ENCODE peak calls at places on chromosomes 5 and 9, in five cellular contexts. One of them, this sample, is unnamed.

GRCh38 chr5:22852807-22853670 is at the start of gene CDH12:
- DNase-seq in neural progenitor cell: peak; percentile 77
- DNase-seq in fibroblast of mammary gland: no peak
- DNase-seq in CD4-positive, CD25-positive, alpha-beta regulatory T cell: no peak
- DNase-seq in uterus: no peak
- DNase-seq in this sample: peak; percentile 0

GRCh38 chr5:177596775-177597238 is 3.1 kb upstream of the B4GALT7 start:
- DNase-seq in uterus: no peak
- DNase-seq in CD4-positive, CD25-positive, alpha-beta regulatory T cell: no peak
- DNase-seq in fibroblast of mammary gland: no peak
- DNase-seq in neural progenitor cell: no peak
- DNase-seq in this sample: no peak

GRCh38 chr9:971901-972511 is 4.4 kb upstream of the DMRT3 start:
- DNase-seq in neural progenitor cell: peak; percentile 92
- DNase-seq in uterus: no peak
- DNase-seq in fibroblast of mammary gland: no peak
- DNase-seq in CD4-positive, CD25-positive, alpha-beta regulatory T cell: no peak
- DNase-seq in this sample: no peak

GRCh38 chr9:17622166-17622565 is 43.3 kb downstream of the SH3GL2 start:
- DNase-seq in CD4-positive, CD25-positive, alpha-beta regulatory T cell: no peak
- DNase-seq in uterus: no peak
- DNase-seq in fibroblast of mammary gland: no peak
- DNase-seq in neural progenitor cell: no peak
- DNase-seq in this sample: no peak

GRCh38 chr5:32612134-32612888 is 27.0 kb downstream of the SUB1 start:
- DNase-seq in uterus: no peak
- DNase-seq in fibroblast of mammary gland: no peak
- DNase-seq in CD4-positive, CD25-positive, alpha-beta regulatory T cell: no peak
- DNase-seq in neural progenitor cell: no peak
- DNase-seq in this sample: no peak

GRCh38 chr5:77986261-77986660 is 210.1 kb upstream of the TBCA start:
- DNase-seq in fibroblast of mammary gland: no peak
- DNase-seq in CD4-positive, CD25-positive, alpha-beta regulatory T cell: no peak
- DNase-seq in neural progenitor cell: no peak
- DNase-seq in uterus: no peak
- DNase-seq in this sample: no peak

GRCh38 chr9:31394040-31394473 is 990.4 kb upstream of the ACO1 start:
- DNase-seq in CD4-positive, CD25-positive, alpha-beta regulatory T cell: no peak
- DNase-seq in uterus: no peak
- DNase-seq in fibroblast of mammary gland: peak; percentile 1
- DNase-seq in neural progenitor cell: no peak
- DNase-seq in this sample: peak; percentile 36

GRCh38 chr5:170861855-170862766 is at the start of gene RANBP17:
- DNase-seq in CD4-positive, CD25-positive, alpha-beta regulatory T cell: no peak
- DNase-seq in fibroblast of mammary gland: peak; percentile 62
- DNase-seq in uterus: no peak
- DNase-seq in neural progenitor cell: peak; percentile 91
- DNase-seq in this sample: no peak

GRCh38 chr5:117682416-117682815 is 1107.8 kb upstream of the SEMA6A start:
- DNase-seq in CD4-positive, CD25-positive, alpha-beta regulatory T cell: no peak
- DNase-seq in neural progenitor cell: no peak
- DNase-seq in uterus: no peak
- DNase-seq in fibroblast of mammary gland: no peak
- DNase-seq in this sample: no peak

GRCh38 chr9:107929439-107929838 is 439.9 kb upstream of the KLF4 start:
- DNase-seq in neural progenitor cell: no peak
- DNase-seq in CD4-positive, CD25-positive, alpha-beta regulatory T cell: no peak
- DNase-seq in uterus: no peak
- DNase-seq in fibroblast of mammary gland: peak; percentile 75
- DNase-seq in this sample: peak; percentile 36

GRCh38 chr5:139745121-139745799 is 50.3 kb upstream of the PSD2 start:
- DNase-seq in neural progenitor cell: no peak
- DNase-seq in fibroblast of mammary gland: peak; percentile 89
- DNase-seq in CD4-positive, CD25-positive, alpha-beta regulatory T cell: no peak
- DNase-seq in uterus: no peak
- DNase-seq in this sample: peak; percentile 60

GRCh38 chr5:177389368-177390169 is 5.3 kb downstream of the SLC34A1 start:
- DNase-seq in uterus: no peak
- DNase-seq in CD4-positive, CD25-positive, alpha-beta regulatory T cell: peak; percentile 30
- DNase-seq in fibroblast of mammary gland: peak; percentile 96
- DNase-seq in neural progenitor cell: no peak
- DNase-seq in this sample: peak; percentile 90

GRCh38 chr5:96207420-96207819 is 225.6 kb downstream of the PCSK1 start:
- DNase-seq in fibroblast of mammary gland: no peak
- DNase-seq in uterus: no peak
- DNase-seq in neural progenitor cell: no peak
- DNase-seq in CD4-positive, CD25-positive, alpha-beta regulatory T cell: no peak
- DNase-seq in this sample: no peak

GRCh38 chr5:179872356-179873160 is 13.9 kb upstream of the MRNIP start:
- DNase-seq in neural progenitor cell: no peak
- DNase-seq in fibroblast of mammary gland: no peak
- DNase-seq in uterus: no peak
- DNase-seq in CD4-positive, CD25-positive, alpha-beta regulatory T cell: no peak
- DNase-seq in this sample: no peak

GRCh38 chr5:10563132-10563939 is 534 bp upstream of the ANKRD33B start:
- DNase-seq in fibroblast of mammary gland: no peak
- DNase-seq in uterus: peak; percentile 63
- DNase-seq in neural progenitor cell: peak; percentile 67
- DNase-seq in CD4-positive, CD25-positive, alpha-beta regulatory T cell: peak; percentile 48
- DNase-seq in this sample: peak; percentile 75

GRCh38 chr5:28369418-28369817 is 1331.0 kb upstream of the CDH9 start:
- DNase-seq in neural progenitor cell: no peak
- DNase-seq in fibroblast of mammary gland: no peak
- DNase-seq in CD4-positive, CD25-positive, alpha-beta regulatory T cell: no peak
- DNase-seq in uterus: no peak
- DNase-seq in this sample: no peak

GRCh38 chr9:16401720-16402119 is 468.8 kb downstream of the BNC2 start:
- DNase-seq in CD4-positive, CD25-positive, alpha-beta regulatory T cell: no peak
- DNase-seq in uterus: no peak
- DNase-seq in fibroblast of mammary gland: no peak
- DNase-seq in neural progenitor cell: no peak
- DNase-seq in this sample: no peak

GRCh38 chr5:98845878-98846277 is 72.4 kb downstream of the RGMB start:
- DNase-seq in uterus: no peak
- DNase-seq in CD4-positive, CD25-positive, alpha-beta regulatory T cell: no peak
- DNase-seq in fibroblast of mammary gland: no peak
- DNase-seq in neural progenitor cell: no peak
- DNase-seq in this sample: no peak

GRCh38 chr5:82396871-82397514 is 118.8 kb upstream of the RPS23 start:
- DNase-seq in neural progenitor cell: no peak
- DNase-seq in uterus: peak; percentile 85
- DNase-seq in fibroblast of mammary gland: peak; percentile 99
- DNase-seq in CD4-positive, CD25-positive, alpha-beta regulatory T cell: no peak
- DNase-seq in this sample: no peak

GRCh38 chr5:14011089-14012004 is 66.9 kb upstream of the DNAH5 start:
- DNase-seq in neural progenitor cell: peak; percentile 98
- DNase-seq in CD4-positive, CD25-positive, alpha-beta regulatory T cell: no peak
- DNase-seq in uterus: peak; percentile 71
- DNase-seq in fibroblast of mammary gland: peak; percentile 76
- DNase-seq in this sample: peak; percentile 87

GRCh38 chr5:118173340-118173739 is 815.0 kb downstream of the DTWD2 start:
- DNase-seq in uterus: no peak
- DNase-seq in neural progenitor cell: no peak
- DNase-seq in CD4-positive, CD25-positive, alpha-beta regulatory T cell: no peak
- DNase-seq in fibroblast of mammary gland: no peak
- DNase-seq in this sample: no peak

GRCh38 chr9:32579706-32580331 is 6.9 kb upstream of the NDUFB6 start:
- DNase-seq in CD4-positive, CD25-positive, alpha-beta regulatory T cell: peak; percentile 70
- DNase-seq in neural progenitor cell: peak; percentile 51
- DNase-seq in uterus: peak; percentile 68
- DNase-seq in fibroblast of mammary gland: peak; percentile 64
- DNase-seq in this sample: peak; percentile 74
- H3K4me3 ChIP-seq in CD4-positive, CD25-positive, alpha-beta regulatory T cell: no peak overlapping the region
- H3K4me3 ChIP-seq in neural progenitor cell: no peak overlapping the region
- H3K4me3 ChIP-seq in uterus: no peak overlapping the region
- H3K4me3 ChIP-seq in fibroblast of mammary gland: no peak overlapping the region
- H3K4me3 ChIP-seq in this sample: no peak overlapping the region

DNA sequence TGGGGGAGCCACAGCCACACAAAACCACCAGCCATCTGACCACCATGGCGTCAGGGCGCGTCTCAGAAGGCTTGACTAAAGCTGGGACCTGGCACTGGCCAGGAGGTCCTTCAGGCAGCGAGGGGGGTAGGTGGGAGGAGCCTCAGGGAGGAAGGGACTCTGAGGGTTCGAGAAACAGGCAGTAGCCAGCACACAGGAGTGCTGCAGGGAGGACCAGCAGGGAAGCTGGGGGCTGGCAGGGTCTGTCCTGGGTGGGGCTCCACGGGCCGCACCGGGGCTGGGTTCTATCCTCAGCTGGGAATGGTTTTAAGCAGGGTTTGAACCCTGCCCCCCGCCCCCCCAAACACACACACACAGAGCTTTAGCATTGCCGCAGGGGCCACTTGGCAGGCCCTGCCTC is 7.4 kb downstream of the FAM163B start:
- DNase-seq in CD4-positive, CD25-positive, alpha-beta regulatory T cell: no peak
- DNase-seq in uterus: no peak
- DNase-seq in fibroblast of mammary gland: no peak
- DNase-seq in neural progenitor cell: no peak
- DNase-seq in this sample: no peak
- H3K4me3 ChIP-seq in CD4-positive, CD25-positive, alpha-beta regulatory T cell: no peak overlapping the region
- H3K4me3 ChIP-seq in uterus: no peak overlapping the region
- H3K4me3 ChIP-seq in fibroblast of mammary gland: no peak overlapping the region
- H3K4me3 ChIP-seq in neural progenitor cell: no peak overlapping the region
- H3K4me3 ChIP-seq in this sample: no peak overlapping the region

GRCh38 chr9:122609810-122610209 is 4.7 kb upstream of the OR1Q1 start:
- DNase-seq in fibroblast of mammary gland: no peak
- DNase-seq in neural progenitor cell: no peak
- DNase-seq in uterus: no peak
- DNase-seq in CD4-positive, CD25-positive, alpha-beta regulatory T cell: no peak
- DNase-seq in this sample: no peak
- H3K4me3 ChIP-seq in fibroblast of mammary gland: no peak overlapping the region
- H3K4me3 ChIP-seq in neural progenitor cell: no peak overlapping the region
- H3K4me3 ChIP-seq in uterus: no peak overlapping the region
- H3K4me3 ChIP-seq in CD4-positive, CD25-positive, alpha-beta regulatory T cell: no peak overlapping the region
- H3K4me3 ChIP-seq in this sample: no peak overlapping the region

GRCh38 chr9:4670591-4670990 is 4.3 kb upstream of the SPATA6L start:
- DNase-seq in uterus: no peak
- DNase-seq in fibroblast of mammary gland: no peak
- DNase-seq in CD4-positive, CD25-positive, alpha-beta regulatory T cell: no peak
- DNase-seq in neural progenitor cell: no peak
- DNase-seq in this sample: no peak
- H3K4me3 ChIP-seq in uterus: no peak overlapping the region
- H3K4me3 ChIP-seq in fibroblast of mammary gland: no peak overlapping the region
- H3K4me3 ChIP-seq in CD4-positive, CD25-positive, alpha-beta regulatory T cell: no peak overlapping the region
- H3K4me3 ChIP-seq in neural progenitor cell: no peak overlapping the region
- H3K4me3 ChIP-seq in this sample: no peak overlapping the region

DNA sequence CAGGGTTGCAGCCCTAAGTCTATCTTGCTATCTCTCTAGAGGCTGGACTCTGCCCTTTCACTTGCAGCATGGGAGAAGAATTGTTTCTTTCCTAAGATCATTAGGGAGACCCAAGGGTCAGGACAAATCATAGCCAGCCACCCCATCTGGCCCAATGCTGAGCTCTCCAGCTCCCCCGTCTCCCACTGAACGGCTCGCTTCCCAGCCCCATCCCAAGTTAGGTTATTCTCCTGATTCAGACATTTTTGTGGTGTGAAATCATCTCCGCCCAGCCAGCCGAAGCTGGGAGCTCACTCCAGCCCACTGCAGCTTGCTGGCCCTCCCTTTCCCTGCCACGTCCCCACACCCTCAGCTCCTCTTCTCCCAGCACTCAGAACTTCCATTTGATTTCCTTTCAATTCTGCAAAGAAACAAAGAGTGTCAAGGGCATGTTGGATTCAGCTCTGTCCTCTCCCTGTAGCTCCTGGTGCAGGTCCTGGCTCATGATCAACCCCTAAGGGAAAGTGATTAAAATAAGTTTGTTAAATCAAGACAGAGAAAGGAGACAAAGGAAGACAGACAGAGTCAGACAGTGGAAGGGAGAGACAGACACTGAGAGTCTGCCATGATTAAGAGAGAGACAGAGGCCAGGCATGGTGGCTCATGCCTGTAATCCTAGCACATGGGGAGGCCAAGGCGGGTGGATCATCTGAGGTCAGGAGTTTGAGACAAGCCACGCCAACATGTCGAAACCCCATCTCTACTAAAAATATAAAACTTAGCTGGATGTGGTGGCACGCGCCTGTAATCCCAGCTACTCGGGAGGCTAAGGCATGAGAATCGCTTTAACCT is 12.6 kb upstream of the SPARC start:
- DNase-seq in uterus: peak; percentile 94
- DNase-seq in fibroblast of mammary gland: peak; percentile 99
- DNase-seq in neural progenitor cell: no peak
- DNase-seq in CD4-positive, CD25-positive, alpha-beta regulatory T cell: no peak
- DNase-seq in this sample: no peak
- H3K4me3 ChIP-seq in uterus: no peak overlapping the region
- H3K4me3 ChIP-seq in fibroblast of mammary gland: no peak overlapping the region
- H3K4me3 ChIP-seq in neural progenitor cell: no peak overlapping the region
- H3K4me3 ChIP-seq in CD4-positive, CD25-positive, alpha-beta regulatory T cell: no peak overlapping the region
- H3K4me3 ChIP-seq in this sample: no peak overlapping the region

GRCh38 chr9:105656131-105656921 is 5.9 kb upstream of the TAL2 start:
- DNase-seq in CD4-positive, CD25-positive, alpha-beta regulatory T cell: no peak
- DNase-seq in fibroblast of mammary gland: no peak
- DNase-seq in neural progenitor cell: peak; percentile 79
- DNase-seq in uterus: no peak
- DNase-seq in this sample: peak; percentile 33
- H3K4me3 ChIP-seq in CD4-positive, CD25-positive, alpha-beta regulatory T cell: peak overlapping the region; percentile 19
- H3K4me3 ChIP-seq in fibroblast of mammary gland: peak overlapping the region; percentile 41
- H3K4me3 ChIP-seq in neural progenitor cell: peak overlapping the region; percentile 55
- H3K4me3 ChIP-seq in uterus: peak overlapping the region; percentile 35
- H3K4me3 ChIP-seq in this sample: peak overlapping the region; percentile 64

DNA sequence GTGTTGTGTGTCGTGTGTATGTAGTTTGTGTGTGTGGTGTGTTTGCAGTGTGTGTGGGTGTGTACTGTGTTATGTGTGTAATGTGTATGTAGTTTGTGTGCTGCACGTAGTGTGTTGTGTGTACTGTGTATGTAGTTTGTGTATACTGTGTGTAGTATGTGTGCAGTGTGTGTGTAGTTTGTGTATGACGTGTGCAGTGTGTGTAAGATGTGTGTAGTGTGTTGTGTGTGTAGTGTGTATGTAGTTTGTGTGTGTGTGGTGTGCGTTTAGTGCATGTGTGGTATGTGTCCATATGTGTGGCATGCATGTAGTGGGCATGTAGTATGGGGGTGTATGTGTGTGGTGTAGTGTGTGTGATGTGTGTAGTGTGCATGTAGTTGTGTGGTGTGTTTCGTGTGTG is 39.6 kb downstream of the SYK start:
- DNase-seq in fibroblast of mammary gland: no peak
- DNase-seq in CD4-positive, CD25-positive, alpha-beta regulatory T cell: no peak
- DNase-seq in uterus: no peak
- DNase-seq in neural progenitor cell: no peak
- DNase-seq in this sample: no peak
- H3K4me3 ChIP-seq in fibroblast of mammary gland: no peak overlapping the region
- H3K4me3 ChIP-seq in CD4-positive, CD25-positive, alpha-beta regulatory T cell: no peak overlapping the region
- H3K4me3 ChIP-seq in uterus: no peak overlapping the region
- H3K4me3 ChIP-seq in neural progenitor cell: no peak overlapping the region
- H3K4me3 ChIP-seq in this sample: no peak overlapping the region

DNA sequence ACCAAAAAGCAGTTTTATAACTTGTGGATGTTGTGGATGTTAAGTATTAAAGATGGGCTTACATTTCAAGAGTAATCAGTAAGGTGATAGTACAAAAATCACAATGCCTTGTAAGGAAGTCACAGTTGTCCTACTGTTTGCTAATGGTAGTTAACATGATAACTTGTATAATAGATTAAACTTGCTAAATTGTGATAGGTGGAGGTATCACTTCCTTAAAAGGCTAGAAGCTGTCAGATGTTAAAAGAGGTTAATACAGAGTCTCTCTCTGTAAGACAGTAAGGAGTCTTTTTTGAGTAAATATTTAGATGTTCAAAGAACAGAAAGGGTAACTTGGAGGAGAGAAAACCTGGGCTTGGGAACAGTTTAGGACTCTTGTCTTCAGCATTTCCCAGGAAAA is 14.2 kb upstream of the MACIR start:
- DNase-seq in uterus: no peak
- DNase-seq in CD4-positive, CD25-positive, alpha-beta regulatory T cell: no peak
- DNase-seq in neural progenitor cell: no peak
- DNase-seq in fibroblast of mammary gland: no peak
- DNase-seq in this sample: no peak
- H3K4me3 ChIP-seq in uterus: no peak overlapping the region
- H3K4me3 ChIP-seq in CD4-positive, CD25-positive, alpha-beta regulatory T cell: no peak overlapping the region
- H3K4me3 ChIP-seq in neural progenitor cell: no peak overlapping the region
- H3K4me3 ChIP-seq in fibroblast of mammary gland: no peak overlapping the region
- H3K4me3 ChIP-seq in this sample: no peak overlapping the region

GRCh38 chr5:97297063-97297715 is 114.1 kb upstream of the RIOK2 start:
- DNase-seq in fibroblast of mammary gland: peak; percentile 40
- DNase-seq in uterus: no peak
- DNase-seq in CD4-positive, CD25-positive, alpha-beta regulatory T cell: no peak
- DNase-seq in neural progenitor cell: peak; percentile 89
- DNase-seq in this sample: peak; percentile 65
- H3K4me3 ChIP-seq in fibroblast of mammary gland: no peak overlapping the region
- H3K4me3 ChIP-seq in uterus: no peak overlapping the region
- H3K4me3 ChIP-seq in CD4-positive, CD25-positive, alpha-beta regulatory T cell: no peak overlapping the region
- H3K4me3 ChIP-seq in neural progenitor cell: no peak overlapping the region
- H3K4me3 ChIP-seq in this sample: no peak overlapping the region